ENCODE peak calls at places on chromosomes 11 and 22, in seven cellular contexts. One of them, this sample, is unnamed.

GRCh38 chr11:117223741-117224685 is 7.9 kb downstream of the PCSK7 start:
- DNase-seq in uterus: no peak
- DNase-seq in A549: no peak
- DNase-seq in HCT116: no peak
- DNase-seq in stomach: no peak
- DNase-seq in tibial nerve: no peak
- DNase-seq in transverse colon: peak; percentile 28
- DNase-seq in this sample: no peak

GRCh38 chr22:17257091-17257490 is 37.9 kb upstream of the ADA2 start:
- DNase-seq in transverse colon: no peak
- DNase-seq in A549: no peak
- DNase-seq in tibial nerve: no peak
- DNase-seq in HCT116: no peak
- DNase-seq in stomach: no peak
- DNase-seq in uterus: no peak
- DNase-seq in this sample: no peak

GRCh38 chr22:38540731-38541130 is 29.3 kb downstream of the DMC1 start:
- DNase-seq in tibial nerve: no peak
- DNase-seq in HCT116: no peak
- DNase-seq in A549: no peak
- DNase-seq in uterus: no peak
- DNase-seq in stomach: no peak
- DNase-seq in transverse colon: no peak
- DNase-seq in this sample: no peak

GRCh38 chr11:4559527-4560440 is 14.8 kb downstream of the OR52M1 start:
- DNase-seq in transverse colon: no peak
- DNase-seq in uterus: no peak
- DNase-seq in HCT116: no peak
- DNase-seq in A549: no peak
- DNase-seq in tibial nerve: no peak
- DNase-seq in stomach: no peak
- DNase-seq in this sample: no peak

GRCh38 chr11:95378789-95379188 is 147.8 kb upstream of the SESN3 start:
- DNase-seq in transverse colon: no peak
- DNase-seq in uterus: no peak
- DNase-seq in A549: no peak
- DNase-seq in tibial nerve: no peak
- DNase-seq in HCT116: no peak
- DNase-seq in stomach: no peak
- DNase-seq in this sample: no peak

GRCh38 chr11:60367009-60367408 is 11.3 kb upstream of the MS4A7 start:
- DNase-seq in tibial nerve: no peak
- DNase-seq in A549: no peak
- DNase-seq in uterus: no peak
- DNase-seq in transverse colon: no peak
- DNase-seq in stomach: no peak
- DNase-seq in HCT116: no peak
- DNase-seq in this sample: no peak

GRCh38 chr22:25770333-25770732 is 28.3 kb downstream of the MYO18B start:
- DNase-seq in stomach: no peak
- DNase-seq in transverse colon: no peak
- DNase-seq in A549: no peak
- DNase-seq in HCT116: no peak
- DNase-seq in uterus: no peak
- DNase-seq in tibial nerve: no peak
- DNase-seq in this sample: no peak

GRCh38 chr11:125938418-125938817 is 7.4 kb upstream of the VSIG10L2 start:
- DNase-seq in HCT116: no peak
- DNase-seq in transverse colon: no peak
- DNase-seq in stomach: peak; percentile 17
- DNase-seq in A549: no peak
- DNase-seq in uterus: no peak
- DNase-seq in tibial nerve: no peak
- DNase-seq in this sample: no peak

GRCh38 chr22:24981066-24981465 is 28.6 kb downstream of the KIAA1671 start:
- DNase-seq in HCT116: no peak
- DNase-seq in stomach: no peak
- DNase-seq in transverse colon: no peak
- DNase-seq in A549: no peak
- DNase-seq in uterus: no peak
- DNase-seq in tibial nerve: no peak
- DNase-seq in this sample: no peak

GRCh38 chr11:47345890-47346563 is 6.5 kb downstream of the MYBPC3 start:
- DNase-seq in transverse colon: no peak
- DNase-seq in uterus: no peak
- DNase-seq in A549: no peak
- DNase-seq in stomach: no peak
- DNase-seq in tibial nerve: no peak
- DNase-seq in HCT116: no peak
- DNase-seq in this sample: no peak

GRCh38 chr11:59173080-59173963 is 1.4 kb downstream of the DTX4 start:
- DNase-seq in uterus: peak; percentile 42
- DNase-seq in A549: no peak
- DNase-seq in stomach: peak; percentile 35
- DNase-seq in transverse colon: peak; percentile 41
- DNase-seq in tibial nerve: no peak
- DNase-seq in HCT116: no peak
- DNase-seq in this sample: no peak

GRCh38 chr22:39716534-39716933 is 146.0 kb downstream of the CACNA1I start:
- DNase-seq in uterus: no peak
- DNase-seq in tibial nerve: no peak
- DNase-seq in transverse colon: no peak
- DNase-seq in A549: no peak
- DNase-seq in HCT116: no peak
- DNase-seq in stomach: no peak
- DNase-seq in this sample: no peak

GRCh38 chr11:114956565-114956964 is 278.2 kb downstream of the NXPE2 start:
- DNase-seq in tibial nerve: no peak
- DNase-seq in uterus: no peak
- DNase-seq in stomach: no peak
- DNase-seq in transverse colon: no peak
- DNase-seq in HCT116: no peak
- DNase-seq in A549: no peak
- DNase-seq in this sample: no peak

GRCh38 chr22:20545681-20546521 is 38.5 kb downstream of the MED15 start:
- DNase-seq in stomach: no peak
- DNase-seq in A549: no peak
- DNase-seq in uterus: peak; percentile 12
- DNase-seq in transverse colon: no peak
- DNase-seq in HCT116: no peak
- DNase-seq in tibial nerve: no peak
- DNase-seq in this sample: no peak

GRCh38 chr11:117492578-117493251 is 165.1 kb downstream of the CEP164 start:
- DNase-seq in HCT116: no peak
- DNase-seq in A549: no peak
- DNase-seq in uterus: no peak
- DNase-seq in tibial nerve: no peak
- DNase-seq in stomach: no peak
- DNase-seq in transverse colon: no peak
- DNase-seq in this sample: no peak

GRCh38 chr11:16527525-16528246 is 171.3 kb upstream of the SOX6 start:
- DNase-seq in tibial nerve: no peak
- DNase-seq in transverse colon: no peak
- DNase-seq in HCT116: no peak
- DNase-seq in uterus: no peak
- DNase-seq in A549: no peak
- DNase-seq in stomach: no peak
- DNase-seq in this sample: no peak

GRCh38 chr11:125063429-125064043 is 431 bp downstream of the SLC37A2 start:
- DNase-seq in uterus: no peak
- DNase-seq in stomach: peak; percentile 24
- DNase-seq in tibial nerve: no peak
- DNase-seq in A549: no peak
- DNase-seq in HCT116: no peak
- DNase-seq in transverse colon: no peak
- DNase-seq in this sample: no peak

GRCh38 chr22:45608763-45609180 is 62.9 kb upstream of the ATXN10 start:
- DNase-seq in uterus: no peak
- DNase-seq in HCT116: peak; percentile 48
- DNase-seq in tibial nerve: no peak
- DNase-seq in transverse colon: no peak
- DNase-seq in A549: peak; percentile 40
- DNase-seq in stomach: no peak
- DNase-seq in this sample: no peak

GRCh38 chr11:100932474-100933100 is 197.0 kb downstream of the PGR start:
- DNase-seq in uterus: no peak
- DNase-seq in HCT116: peak; percentile 26
- DNase-seq in stomach: no peak
- DNase-seq in tibial nerve: no peak
- DNase-seq in A549: peak; percentile 26
- DNase-seq in transverse colon: no peak
- DNase-seq in this sample: no peak

GRCh38 chr11:23620617-23621016 is 760.3 kb upstream of the CCDC179 start:
- DNase-seq in stomach: no peak
- DNase-seq in HCT116: no peak
- DNase-seq in uterus: no peak
- DNase-seq in transverse colon: no peak
- DNase-seq in tibial nerve: no peak
- DNase-seq in A549: no peak
- DNase-seq in this sample: no peak

GRCh38 chr11:105054723-105055492 is 9.8 kb upstream of the CARD16 start:
- DNase-seq in stomach: no peak
- DNase-seq in tibial nerve: no peak
- DNase-seq in uterus: no peak
- DNase-seq in A549: no peak
- DNase-seq in HCT116: no peak
- DNase-seq in transverse colon: no peak
- DNase-seq in this sample: no peak

DNA sequence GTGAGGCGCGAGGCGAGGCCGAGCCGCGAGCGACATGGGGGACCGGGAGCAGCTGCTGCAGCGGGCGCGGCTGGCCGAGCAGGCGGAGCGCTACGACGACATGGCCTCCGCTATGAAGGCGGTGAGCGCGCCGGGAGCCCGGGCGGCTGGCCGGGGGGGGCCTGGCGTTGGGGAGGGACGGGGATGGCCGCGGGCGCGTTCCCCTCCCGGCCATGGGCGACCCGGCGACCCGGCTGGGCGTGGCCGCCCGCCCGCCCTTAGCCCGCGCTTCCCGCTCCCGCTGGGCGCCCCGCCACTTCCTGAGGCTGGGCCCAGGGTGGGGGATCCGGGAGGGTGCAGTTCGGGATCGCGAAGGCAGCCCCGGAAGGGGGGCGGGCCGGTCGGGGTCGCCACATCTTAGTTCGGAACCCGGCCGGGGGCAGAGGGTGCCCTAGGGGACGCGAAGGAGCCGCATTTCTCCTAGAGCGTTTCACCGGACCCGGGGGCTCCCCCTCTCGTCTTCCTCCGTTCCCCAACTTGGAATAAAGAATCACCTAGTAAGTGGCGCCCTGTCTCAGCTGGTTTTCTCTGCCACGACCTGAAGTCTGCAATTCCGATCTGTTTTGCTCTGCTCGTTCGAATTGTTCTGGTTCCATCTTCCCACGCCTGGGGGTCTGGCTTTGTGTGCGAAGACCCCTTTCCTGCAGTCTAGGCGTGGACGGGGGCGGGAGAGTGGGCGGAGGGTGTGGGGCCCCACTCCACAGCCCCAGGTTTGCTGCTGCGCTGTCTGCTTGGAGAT is 554 bp downstream of the YWHAH start:
- DNase-seq in stomach: peak; percentile 52
- DNase-seq in uterus: no peak
- DNase-seq in tibial nerve: no peak
- DNase-seq in A549: no peak
- DNase-seq in transverse colon: peak; percentile 60
- DNase-seq in HCT116: no peak
- DNase-seq in this sample: peak; percentile 82
- TF ChIP-seq POLR2A in stomach: no peak
- TF ChIP-seq POLR2A in uterus: no peak
- TF ChIP-seq POLR2A in tibial nerve: no peak
- TF ChIP-seq POLR2A in A549: no peak
- TF ChIP-seq POLR2A in transverse colon: no peak
- TF ChIP-seq POLR2A in HCT116: no peak
- TF ChIP-seq POLR2A in this sample: no peak

GRCh38 chr11:70202898-70203748 is at the start of gene FADD:
- DNase-seq in stomach: peak; percentile 92
- DNase-seq in A549: peak; percentile 93
- DNase-seq in uterus: peak; percentile 93
- DNase-seq in transverse colon: peak; percentile 94
- DNase-seq in tibial nerve: peak; percentile 77
- DNase-seq in HCT116: peak; percentile 88
- DNase-seq in this sample: peak; percentile 90
- TF ChIP-seq POLR2A in stomach: no peak
- TF ChIP-seq POLR2A in A549: peak; percentile 75
- TF ChIP-seq POLR2A in uterus: peak; percentile 76
- TF ChIP-seq POLR2A in transverse colon: peak; percentile 90
- TF ChIP-seq POLR2A in tibial nerve: peak; percentile 15
- TF ChIP-seq POLR2A in HCT116: peak; percentile 49
- TF ChIP-seq POLR2A in this sample: no peak

DNA sequence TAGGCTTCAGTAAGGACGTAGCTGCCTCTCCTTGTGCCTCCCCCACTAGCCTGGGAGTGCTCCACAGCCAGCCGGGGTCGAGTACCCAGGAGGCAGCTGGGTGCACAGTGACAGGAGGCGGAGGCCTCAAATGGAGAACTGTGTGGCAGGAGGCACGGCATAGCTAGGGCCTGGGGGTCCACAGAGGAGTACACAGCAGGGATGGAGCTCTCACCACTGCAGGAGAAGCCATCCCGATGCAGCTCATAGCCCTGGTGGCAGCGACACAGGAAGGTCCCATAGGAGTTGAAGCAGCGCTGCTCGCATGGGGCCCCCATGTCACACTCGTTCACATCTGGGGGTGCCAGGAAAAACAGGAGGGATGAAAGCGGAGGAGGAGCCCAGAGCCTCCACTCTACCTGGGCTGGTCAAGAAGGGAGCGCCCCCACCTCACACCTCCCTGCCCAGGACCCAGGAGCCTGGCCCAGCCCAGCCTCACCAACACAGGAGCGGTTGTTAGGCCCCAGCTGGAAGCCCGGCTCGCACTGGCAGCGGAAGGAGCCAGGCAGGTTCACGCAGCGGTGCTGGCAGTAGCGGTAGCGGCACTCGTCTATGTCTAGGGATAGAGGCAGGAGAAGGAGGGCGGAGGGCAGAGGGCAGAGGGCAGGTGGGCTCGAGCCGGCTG is 2.8 kb downstream of the EFEMP2 start:
- DNase-seq in uterus: no peak
- DNase-seq in HCT116: no peak
- DNase-seq in stomach: no peak
- DNase-seq in A549: no peak
- DNase-seq in tibial nerve: no peak
- DNase-seq in transverse colon: no peak
- DNase-seq in this sample: no peak
- TF ChIP-seq POLR2A in uterus: no peak
- TF ChIP-seq POLR2A in HCT116: no peak
- TF ChIP-seq POLR2A in stomach: no peak
- TF ChIP-seq POLR2A in A549: peak; percentile 21
- TF ChIP-seq POLR2A in tibial nerve: no peak
- TF ChIP-seq POLR2A in transverse colon: no peak
- TF ChIP-seq POLR2A in this sample: no peak

DNA sequence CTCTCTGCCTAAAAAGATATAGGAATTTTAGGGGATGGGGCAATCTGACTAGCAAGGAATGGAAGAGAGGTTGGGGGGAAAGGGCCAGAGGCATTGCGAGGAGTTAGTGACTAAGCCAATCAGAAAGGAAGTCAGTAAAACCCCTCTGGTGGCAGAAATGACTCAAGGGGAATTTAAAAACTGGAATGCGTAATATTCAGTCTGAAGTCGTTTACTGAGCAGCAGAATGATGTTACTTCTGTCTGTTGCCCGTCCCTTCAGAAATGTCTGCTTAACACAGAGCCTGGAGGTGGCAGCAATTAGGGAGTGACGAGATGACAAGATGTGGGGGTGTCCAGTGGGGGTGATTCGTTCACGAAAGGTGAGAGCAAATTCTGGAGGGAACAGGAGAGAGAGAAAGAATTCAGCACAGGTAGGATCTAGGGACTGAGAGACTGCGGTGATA is 107.7 kb upstream of the CLMP start:
- DNase-seq in uterus: no peak
- DNase-seq in transverse colon: no peak
- DNase-seq in stomach: no peak
- DNase-seq in A549: peak; percentile 14
- DNase-seq in tibial nerve: no peak
- DNase-seq in HCT116: no peak
- DNase-seq in this sample: no peak
- TF ChIP-seq POLR2A in uterus: no peak
- TF ChIP-seq POLR2A in transverse colon: no peak
- TF ChIP-seq POLR2A in stomach: no peak
- TF ChIP-seq POLR2A in A549: no peak
- TF ChIP-seq POLR2A in tibial nerve: no peak
- TF ChIP-seq POLR2A in HCT116: no peak
- TF ChIP-seq POLR2A in this sample: no peak

This sample was measured in heart left ventricle.